ENCODE peak calls at places on chromosomes 12 and 14, in eight cellular contexts. One of them, this sample, is unnamed.

GRCh38 chr12:107495604-107496003 is 190.0 kb upstream of the PWP1 start:
- DNase-seq in CD8-positive, alpha-beta memory T cell: no peak
- DNase-seq in fibroblast of lung: no peak
- DNase-seq in activated gamma-delta T cell treated with anti-CD3 and anti-CD28 coated beads, Interleukin-2, amount 50 U/mL, for 16 hours: no peak
- DNase-seq in astrocyte of the spinal cord: no peak
- DNase-seq in choroid plexus epithelial cell: no peak
- DNase-seq in T follicular helper cell: no peak
- DNase-seq in OCI-M1: no peak
- DNase-seq in this sample: no peak

GRCh38 chr12:13002301-13003097 is 2.4 kb upstream of the HEBP1 start:
- DNase-seq in CD8-positive, alpha-beta memory T cell: no peak
- DNase-seq in fibroblast of lung: no peak
- DNase-seq in activated gamma-delta T cell treated with anti-CD3 and anti-CD28 coated beads, Interleukin-2, amount 50 U/mL, for 16 hours: no peak
- DNase-seq in astrocyte of the spinal cord: no peak
- DNase-seq in choroid plexus epithelial cell: no peak
- DNase-seq in T follicular helper cell: no peak
- DNase-seq in OCI-M1: no peak
- DNase-seq in this sample: no peak

GRCh38 chr12:94039914-94040313 is 108.5 kb upstream of the PLXNC1 start:
- DNase-seq in CD8-positive, alpha-beta memory T cell: no peak
- DNase-seq in fibroblast of lung: no peak
- DNase-seq in activated gamma-delta T cell treated with anti-CD3 and anti-CD28 coated beads, Interleukin-2, amount 50 U/mL, for 16 hours: no peak
- DNase-seq in astrocyte of the spinal cord: no peak
- DNase-seq in choroid plexus epithelial cell: no peak
- DNase-seq in T follicular helper cell: no peak
- DNase-seq in OCI-M1: no peak
- DNase-seq in this sample: peak

GRCh38 chr14:99123208-99123870 is 148.7 kb downstream of the BCL11B start:
- DNase-seq in CD8-positive, alpha-beta memory T cell: no peak
- DNase-seq in fibroblast of lung: no peak
- DNase-seq in activated gamma-delta T cell treated with anti-CD3 and anti-CD28 coated beads, Interleukin-2, amount 50 U/mL, for 16 hours: no peak
- DNase-seq in astrocyte of the spinal cord: no peak
- DNase-seq in choroid plexus epithelial cell: no peak
- DNase-seq in T follicular helper cell: no peak
- DNase-seq in OCI-M1: no peak
- DNase-seq in this sample: no peak

GRCh38 chr14:104435147-104436046 is 144.2 kb upstream of the C14orf180 start:
- DNase-seq in CD8-positive, alpha-beta memory T cell: no peak
- DNase-seq in fibroblast of lung: no peak
- DNase-seq in activated gamma-delta T cell treated with anti-CD3 and anti-CD28 coated beads, Interleukin-2, amount 50 U/mL, for 16 hours: no peak
- DNase-seq in astrocyte of the spinal cord: no peak
- DNase-seq in choroid plexus epithelial cell: no peak
- DNase-seq in T follicular helper cell: no peak
- DNase-seq in OCI-M1: no peak
- DNase-seq in this sample: no peak

GRCh38 chr14:100313464-100314230 is 7.4 kb upstream of the SLC25A29 start:
- DNase-seq in CD8-positive, alpha-beta memory T cell: no peak
- DNase-seq in fibroblast of lung: no peak
- DNase-seq in activated gamma-delta T cell treated with anti-CD3 and anti-CD28 coated beads, Interleukin-2, amount 50 U/mL, for 16 hours: no peak
- DNase-seq in astrocyte of the spinal cord: no peak
- DNase-seq in choroid plexus epithelial cell: no peak
- DNase-seq in T follicular helper cell: no peak
- DNase-seq in OCI-M1: no peak
- DNase-seq in this sample: no peak

GRCh38 chr12:27140478-27140969 is 58.1 kb upstream of the C12orf71 start:
- DNase-seq in CD8-positive, alpha-beta memory T cell: no peak
- DNase-seq in fibroblast of lung: no peak
- DNase-seq in activated gamma-delta T cell treated with anti-CD3 and anti-CD28 coated beads, Interleukin-2, amount 50 U/mL, for 16 hours: no peak
- DNase-seq in astrocyte of the spinal cord: no peak
- DNase-seq in choroid plexus epithelial cell: no peak
- DNase-seq in T follicular helper cell: no peak
- DNase-seq in OCI-M1: no peak
- DNase-seq in this sample: no peak

GRCh38 chr12:20420557-20420956 is 52.2 kb downstream of the PDE3A start:
- DNase-seq in CD8-positive, alpha-beta memory T cell: no peak
- DNase-seq in fibroblast of lung: no peak
- DNase-seq in activated gamma-delta T cell treated with anti-CD3 and anti-CD28 coated beads, Interleukin-2, amount 50 U/mL, for 16 hours: no peak
- DNase-seq in astrocyte of the spinal cord: no peak
- DNase-seq in choroid plexus epithelial cell: peak
- DNase-seq in T follicular helper cell: no peak
- DNase-seq in OCI-M1: no peak
- DNase-seq in this sample: no peak

GRCh38 chr12:93254911-93255310 is 122.8 kb upstream of the NUDT4 start:
- DNase-seq in CD8-positive, alpha-beta memory T cell: no peak
- DNase-seq in fibroblast of lung: no peak
- DNase-seq in activated gamma-delta T cell treated with anti-CD3 and anti-CD28 coated beads, Interleukin-2, amount 50 U/mL, for 16 hours: no peak
- DNase-seq in astrocyte of the spinal cord: no peak
- DNase-seq in choroid plexus epithelial cell: no peak
- DNase-seq in T follicular helper cell: no peak
- DNase-seq in OCI-M1: no peak
- DNase-seq in this sample: no peak

GRCh38 chr12:4084631-4085030 is 188.9 kb upstream of the CCND2 start:
- DNase-seq in CD8-positive, alpha-beta memory T cell: no peak
- DNase-seq in fibroblast of lung: no peak
- DNase-seq in activated gamma-delta T cell treated with anti-CD3 and anti-CD28 coated beads, Interleukin-2, amount 50 U/mL, for 16 hours: no peak
- DNase-seq in astrocyte of the spinal cord: no peak
- DNase-seq in choroid plexus epithelial cell: no peak
- DNase-seq in T follicular helper cell: no peak
- DNase-seq in OCI-M1: no peak
- DNase-seq in this sample: no peak

GRCh38 chr14:38420045-38420444 is 164.2 kb upstream of the CLEC14A start:
- DNase-seq in CD8-positive, alpha-beta memory T cell: no peak
- DNase-seq in fibroblast of lung: peak
- DNase-seq in activated gamma-delta T cell treated with anti-CD3 and anti-CD28 coated beads, Interleukin-2, amount 50 U/mL, for 16 hours: no peak
- DNase-seq in astrocyte of the spinal cord: no peak
- DNase-seq in choroid plexus epithelial cell: peak
- DNase-seq in T follicular helper cell: no peak
- DNase-seq in OCI-M1: no peak
- DNase-seq in this sample: peak

GRCh38 chr14:61326149-61326548 is 4.8 kb downstream of the PRKCH start:
- DNase-seq in CD8-positive, alpha-beta memory T cell: no peak
- DNase-seq in fibroblast of lung: no peak
- DNase-seq in activated gamma-delta T cell treated with anti-CD3 and anti-CD28 coated beads, Interleukin-2, amount 50 U/mL, for 16 hours: no peak
- DNase-seq in astrocyte of the spinal cord: no peak
- DNase-seq in choroid plexus epithelial cell: no peak
- DNase-seq in T follicular helper cell: no peak
- DNase-seq in OCI-M1: no peak
- DNase-seq in this sample: no peak

GRCh38 chr14:71960620-71961353 is 28.6 kb downstream of the RGS6 start:
- DNase-seq in CD8-positive, alpha-beta memory T cell: no peak
- DNase-seq in fibroblast of lung: no peak
- DNase-seq in activated gamma-delta T cell treated with anti-CD3 and anti-CD28 coated beads, Interleukin-2, amount 50 U/mL, for 16 hours: no peak
- DNase-seq in astrocyte of the spinal cord: no peak
- DNase-seq in choroid plexus epithelial cell: no peak
- DNase-seq in T follicular helper cell: no peak
- DNase-seq in OCI-M1: peak
- DNase-seq in this sample: no peak

GRCh38 chr12:23810327-23810902 is 139.1 kb downstream of the SOX5 start:
- DNase-seq in CD8-positive, alpha-beta memory T cell: no peak
- DNase-seq in fibroblast of lung: no peak
- DNase-seq in activated gamma-delta T cell treated with anti-CD3 and anti-CD28 coated beads, Interleukin-2, amount 50 U/mL, for 16 hours: no peak
- DNase-seq in astrocyte of the spinal cord: no peak
- DNase-seq in choroid plexus epithelial cell: no peak
- DNase-seq in T follicular helper cell: no peak
- DNase-seq in OCI-M1: peak
- DNase-seq in this sample: no peak

GRCh38 chr12:49462103-49462739 is 76.6 kb upstream of the KCNH3 start:
- DNase-seq in CD8-positive, alpha-beta memory T cell: no peak
- DNase-seq in fibroblast of lung: no peak
- DNase-seq in activated gamma-delta T cell treated with anti-CD3 and anti-CD28 coated beads, Interleukin-2, amount 50 U/mL, for 16 hours: no peak
- DNase-seq in astrocyte of the spinal cord: no peak
- DNase-seq in choroid plexus epithelial cell: peak
- DNase-seq in T follicular helper cell: no peak
- DNase-seq in OCI-M1: no peak
- DNase-seq in this sample: no peak

GRCh38 chr12:103583008-103583407 is 4.1 kb upstream of the STAB2 start:
- DNase-seq in CD8-positive, alpha-beta memory T cell: no peak
- DNase-seq in fibroblast of lung: no peak
- DNase-seq in activated gamma-delta T cell treated with anti-CD3 and anti-CD28 coated beads, Interleukin-2, amount 50 U/mL, for 16 hours: no peak
- DNase-seq in astrocyte of the spinal cord: no peak
- DNase-seq in choroid plexus epithelial cell: no peak
- DNase-seq in T follicular helper cell: no peak
- DNase-seq in OCI-M1: no peak
- DNase-seq in this sample: no peak

GRCh38 chr12:25583545-25583944 is 30.5 kb upstream of the LMNTD1 start:
- DNase-seq in CD8-positive, alpha-beta memory T cell: no peak
- DNase-seq in fibroblast of lung: peak
- DNase-seq in activated gamma-delta T cell treated with anti-CD3 and anti-CD28 coated beads, Interleukin-2, amount 50 U/mL, for 16 hours: no peak
- DNase-seq in astrocyte of the spinal cord: no peak
- DNase-seq in choroid plexus epithelial cell: peak
- DNase-seq in T follicular helper cell: no peak
- DNase-seq in OCI-M1: peak
- DNase-seq in this sample: peak

GRCh38 chr14:81400202-81400678 is at the start of gene STON2:
- DNase-seq in CD8-positive, alpha-beta memory T cell: no peak
- DNase-seq in fibroblast of lung: peak
- DNase-seq in activated gamma-delta T cell treated with anti-CD3 and anti-CD28 coated beads, Interleukin-2, amount 50 U/mL, for 16 hours: no peak
- DNase-seq in astrocyte of the spinal cord: peak
- DNase-seq in choroid plexus epithelial cell: no peak
- DNase-seq in T follicular helper cell: no peak
- DNase-seq in OCI-M1: peak
- DNase-seq in this sample: peak

GRCh38 chr14:96098309-96098998 is 59.3 kb downstream of the C14orf132 start:
- DNase-seq in CD8-positive, alpha-beta memory T cell: no peak
- DNase-seq in fibroblast of lung: peak
- DNase-seq in activated gamma-delta T cell treated with anti-CD3 and anti-CD28 coated beads, Interleukin-2, amount 50 U/mL, for 16 hours: no peak
- DNase-seq in astrocyte of the spinal cord: peak
- DNase-seq in choroid plexus epithelial cell: peak
- DNase-seq in T follicular helper cell: no peak
- DNase-seq in OCI-M1: peak
- DNase-seq in this sample: peak

GRCh38 chr12:26798013-26798412 is 35.0 kb downstream of the ITPR2 start:
- DNase-seq in CD8-positive, alpha-beta memory T cell: no peak
- DNase-seq in fibroblast of lung: peak
- DNase-seq in activated gamma-delta T cell treated with anti-CD3 and anti-CD28 coated beads, Interleukin-2, amount 50 U/mL, for 16 hours: no peak
- DNase-seq in astrocyte of the spinal cord: peak
- DNase-seq in choroid plexus epithelial cell: peak
- DNase-seq in T follicular helper cell: no peak
- DNase-seq in OCI-M1: peak
- DNase-seq in this sample: peak

GRCh38 chr12:123062682-123063426 is 82.4 kb downstream of the ARL6IP4 start:
- DNase-seq in CD8-positive, alpha-beta memory T cell: no peak
- DNase-seq in fibroblast of lung: peak
- DNase-seq in activated gamma-delta T cell treated with anti-CD3 and anti-CD28 coated beads, Interleukin-2, amount 50 U/mL, for 16 hours: no peak
- DNase-seq in astrocyte of the spinal cord: peak
- DNase-seq in choroid plexus epithelial cell: peak
- DNase-seq in T follicular helper cell: no peak
- DNase-seq in OCI-M1: no peak
- DNase-seq in this sample: peak